ENCODE peak calls at places on chromosomes 1 and 21, in five cellular contexts. K is right lobe of liver, Y is left lung, F is PC-3, D is fibroblast of lung. T is an unnamed sample. For H3K4me1, the result is how much of the 10 kb centered on the place peaks cover.

GRCh38 chr1:10534519-10534918 is 59.8 kb downstream of the PEX14 start:
- DNase-seq in K (no peak), F (no peak), Y (no peak), D (no peak), T (no peak)

GRCh38 chr21:41064325-41064724 is 103.6 kb upstream of the BACE2 start:
- DNase-seq in Y (no peak), D (no peak), K (no peak), F (no peak), T (no peak)

GRCh38 chr1:21344750-21345443 is 54.6 kb upstream of the ECE1 start:
- DNase-seq in D (no peak), K (peak), F (no peak), Y (no peak), T (peak)

GRCh38 chr1:201311356-201312011 is 28.2 kb downstream of the PKP1 start:
- DNase-seq in Y (no peak), K (peak), D (no peak), F (no peak), T (no peak)

GRCh38 chr1:36728051-36728450 is 245.3 kb upstream of the CSF3R start:
- DNase-seq in Y (no peak), F (no peak), D (no peak), K (no peak), T (no peak)

GRCh38 chr1:10969267-10969970 is 43.0 kb upstream of the TARDBP start:
- DNase-seq in F (no peak), Y (no peak), D (no peak), K (no peak), T (no peak)

GRCh38 chr1:91553196-91553595 is 52.5 kb downstream of the CDC7 start:
- DNase-seq in Y (no peak), K (no peak), F (peak), D (peak), T (no peak)

GRCh38 chr21:45381036-45381787 is 23.8 kb upstream of the COL18A1 start:
- DNase-seq in K (peak), F (no peak), Y (peak), D (no peak), T (peak)

GRCh38 chr1:155962599-155963211 is 15.6 kb downstream of the ARHGEF2 start:
- DNase-seq in D (peak), Y (no peak), F (peak), K (no peak), T (peak)

GRCh38 chr1:56223962-56224361 is 355.4 kb downstream of the PLPP3 start:
- DNase-seq in D (no peak), Y (no peak), K (no peak), F (no peak), T (no peak)

GRCh38 chr1:225921734-225922709 is 2.0 kb downstream of the PYCR2 start:
- DNase-seq in Y (no peak), F (peak), K (no peak), D (no peak), T (no peak)

GRCh38 chr1:31372961-31373896 is at the start of gene FABP3:
- DNase-seq in Y (peak), F (peak), D (peak), K (peak), T (peak)

GRCh38 chr1:10341062-10341600 is 57.7 kb upstream of the PGD start:
- DNase-seq in D (no peak), Y (no peak), F (no peak), K (no peak), T (no peak)

GRCh38 chr1:112673589-112674439 is 645 bp upstream of the MOV10 start:
- DNase-seq in F (peak), K (no peak), Y (no peak), D (peak), T (no peak)

GRCh38 chr1:61254629-61255323 is 172.4 kb downstream of the NFIA start:
- DNase-seq in F (peak), K (no peak), Y (no peak), D (peak), T (no peak)

GRCh38 chr1:183404456-183404855 is 13.7 kb downstream of the NMNAT2 start:
- DNase-seq in K (no peak), Y (no peak), D (no peak), F (no peak), T (no peak)

GRCh38 chr1:1534401-1535145 is 5.9 kb downstream of the TMEM240 start:
- DNase-seq in F (no peak), D (no peak), Y (no peak), K (no peak), T (no peak)

GRCh38 chr1:238111521-238111920 is 220.8 kb upstream of the ZP4 start:
- DNase-seq in D (no peak), K (no peak), Y (no peak), F (no peak), T (no peak)

GRCh38 chr21:35303085-35303484 is 254.0 kb upstream of the RUNX1 start:
- DNase-seq in D (peak), K (no peak), F (peak), Y (no peak), T (no peak)

GRCh38 chr21:46633561-46633960 is 1.9 kb upstream of the PRMT2 start:
- DNase-seq in F (no peak), D (no peak), Y (no peak), K (no peak), T (no peak)

GRCh38 chr1:3536395-3536794 is 74.9 kb downstream of the MEGF6 start:
- DNase-seq in Y (no peak), F (no peak), K (no peak), D (no peak), T (no peak)

GRCh38 chr1:245416771-245417170 is 262.0 kb downstream of the KIF26B start:
- DNase-seq in F (no peak), Y (no peak), D (no peak), K (no peak), T (no peak)

GRCh38 chr1:218456449-218456848 is 111.3 kb downstream of the TGFB2 start:
- DNase-seq in Y (no peak), D (no peak), F (no peak), K (no peak), T (no peak)

DNA sequence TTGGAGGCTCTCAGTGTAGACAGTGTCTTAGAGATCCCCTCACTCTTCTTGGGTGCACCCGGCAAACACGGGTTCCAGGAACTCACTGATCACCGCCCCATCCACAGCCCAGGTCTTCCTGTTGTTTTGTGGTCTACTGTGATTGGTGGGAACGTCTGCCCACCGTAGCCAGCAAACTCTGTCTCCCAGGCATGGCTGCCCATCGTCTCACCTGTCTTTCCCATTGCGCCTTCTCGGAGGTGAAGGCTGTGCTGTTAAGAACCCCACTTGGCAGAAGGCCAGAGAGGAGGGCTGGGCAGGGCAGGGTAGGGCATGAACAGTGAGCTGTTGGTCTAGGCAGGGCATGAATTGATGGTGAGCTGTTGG is 14.1 kb upstream of the KCNA2 start:
- DNase-seq in K (no peak), Y (no peak), F (no peak), D (no peak), T (peak)
- H3K4me1 ChIP-seq in K (under half), Y (under half), F (under half), D (under half), T (under half)

GRCh38 chr1:223011230-223011856 is 131.7 kb downstream of the TLR5 start:
- DNase-seq in K (no peak), F (peak), Y (no peak), D (no peak), T (no peak)
- H3K4me3 ChIP-seq in K (peak), F (no peak), Y (no peak), D (no peak), T (no peak)

DNA sequence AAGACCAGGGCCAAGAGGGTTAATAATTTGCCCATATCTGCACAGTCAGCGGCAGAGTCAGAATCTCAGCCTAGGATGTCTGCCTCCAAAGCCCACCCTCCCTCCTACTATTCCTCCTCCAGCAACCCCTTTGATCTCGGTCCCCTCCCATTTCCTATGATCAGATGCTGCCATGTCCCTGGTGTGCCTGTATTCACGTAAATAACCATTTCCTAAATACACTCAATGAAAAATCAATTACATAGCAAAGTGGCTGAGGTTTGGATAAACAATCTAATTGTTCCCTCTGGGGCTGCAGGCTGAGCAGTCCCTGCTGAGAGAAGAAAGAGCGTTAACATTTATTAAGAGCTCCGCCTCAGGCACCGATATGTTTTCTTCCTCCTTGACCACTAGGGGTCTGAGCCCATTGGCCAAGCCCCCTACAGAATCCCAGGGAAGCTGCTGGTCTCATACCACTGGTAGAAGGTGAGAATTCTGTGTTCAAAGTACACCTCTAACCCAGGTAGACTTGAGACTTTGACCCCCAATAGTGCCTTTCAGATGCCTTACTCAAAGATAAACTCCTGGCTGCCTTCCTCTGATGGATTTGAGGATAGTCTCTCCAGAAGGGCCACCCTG is 34.0 kb upstream of the CAMK1G start:
- DNase-seq in F (no peak), Y (no peak), K (no peak), D (no peak), T (no peak)
- TF ChIP-seq CTCF in F (peak), Y (no peak), K (no peak), D (peak), T (no peak)

GRCh38 chr1:59477867-59478266 is 181.0 kb downstream of the FGGY start:
- DNase-seq in Y (no peak), D (no peak), F (no peak), K (no peak), T (no peak)

GRCh38 chr1:59478822-59479221 is 181.9 kb downstream of the FGGY start:
- DNase-seq in F (no peak), D (no peak), K (no peak), Y (no peak), T (no peak)

GRCh38 chr1:59474496-59474895 is 177.6 kb downstream of the FGGY start:
- DNase-seq in K (no peak), F (no peak), Y (no peak), D (no peak), T (no peak)

GRCh38 chr1:59475737-59476136 is 178.8 kb downstream of the FGGY start:
- DNase-seq in F (no peak), D (no peak), Y (no peak), K (no peak), T (no peak)

DNA sequence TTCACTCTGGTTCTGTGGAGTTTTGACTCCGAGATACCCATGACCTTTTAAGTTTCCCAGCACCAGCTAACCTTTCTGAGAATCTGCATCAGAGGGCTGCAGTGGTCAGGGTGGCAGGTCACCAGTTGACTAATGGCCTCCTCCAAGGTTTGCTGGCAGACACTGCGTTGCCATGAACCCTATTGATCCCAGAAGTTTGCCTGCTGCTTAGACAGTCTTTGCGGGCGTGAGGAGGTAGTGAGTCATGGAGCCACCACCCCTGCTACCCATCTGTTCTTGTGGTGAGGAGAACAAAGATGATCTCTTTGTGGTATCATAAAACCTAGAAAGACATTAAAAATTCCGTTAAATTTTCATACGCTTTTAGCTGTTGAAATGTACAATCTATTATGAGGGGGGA is 180.4 kb downstream of the FGGY start:
- DNase-seq in K (no peak), Y (no peak), F (peak), D (peak), T (peak)
- H3K4me1 ChIP-seq in K (under half), Y (under half), F (under half), D (under half), T (under half)

GRCh38 chr1:109924316-109924715 is 13.7 kb downstream of the CSF1 start:
- DNase-seq in F (no peak), K (no peak), Y (no peak), D (no peak), T (no peak)
- H3K4me3 ChIP-seq in F (no peak), K (no peak), Y (no peak), D (no peak), T (no peak)

DNA sequence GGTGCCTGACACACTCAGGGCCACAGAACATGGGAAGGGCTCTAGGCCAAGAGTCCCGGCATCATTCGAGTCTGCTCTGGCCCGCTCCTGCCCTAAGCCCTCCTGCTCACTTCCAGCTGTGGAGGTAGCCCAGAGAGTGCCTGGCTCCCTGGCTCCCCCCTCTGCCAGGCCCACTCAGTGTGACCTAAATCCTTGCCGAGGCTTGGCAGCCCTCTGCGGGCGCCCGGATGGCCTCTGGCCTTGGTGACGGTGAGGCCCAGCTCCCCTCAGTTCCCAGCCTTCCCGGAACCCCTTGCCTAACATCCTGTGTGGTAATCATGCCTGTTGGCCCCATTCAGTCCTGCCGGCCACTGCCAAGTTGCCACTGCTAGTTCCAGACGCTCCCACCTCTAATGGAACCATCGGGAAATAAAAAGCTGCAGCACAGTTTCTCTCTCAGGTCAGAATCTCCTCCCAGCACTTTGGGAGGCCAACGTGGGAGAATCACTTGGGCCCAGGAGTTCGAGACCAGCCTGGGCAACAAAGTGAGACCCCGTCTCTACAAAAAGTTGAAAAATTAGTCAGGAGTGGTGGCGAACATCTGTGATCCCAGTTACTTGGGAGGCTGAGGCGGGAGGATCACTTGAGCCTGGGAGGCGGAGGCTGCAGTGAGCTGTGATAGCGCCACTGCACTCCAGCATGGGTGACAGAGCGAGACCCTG is 1.2 kb upstream of the H6PD start:
- DNase-seq in Y (peak), K (peak), D (peak), F (no peak), T (peak)
- TF ChIP-seq CTCF in Y (no peak), K (peak), D (no peak), F (no peak), T (no peak)

DNA sequence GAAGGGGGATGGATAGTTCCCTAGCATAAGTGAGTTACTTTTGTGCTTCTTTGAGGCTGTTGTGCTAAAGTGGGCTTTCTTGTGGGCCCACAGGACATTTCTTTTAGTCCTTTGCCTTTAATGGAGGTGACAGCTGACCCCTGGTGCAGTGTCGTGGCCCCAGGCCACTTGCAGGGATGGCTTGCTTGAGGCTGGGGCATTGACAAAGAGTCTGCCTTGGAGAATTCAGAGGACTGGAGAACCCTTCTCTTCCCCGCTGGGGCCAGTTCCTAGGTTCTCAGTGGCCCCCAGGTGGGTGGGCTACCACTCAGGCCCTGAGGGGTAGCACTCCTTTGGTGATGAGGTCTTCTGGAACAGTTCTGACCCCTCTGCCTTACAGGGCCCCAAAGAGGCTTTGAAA is 12.8 kb downstream of the ABCG1 start:
- DNase-seq in F (no peak), D (no peak), K (no peak), Y (no peak), T (no peak)
- H3K4me1 ChIP-seq in F (under half), D (under half), K (under half), Y (half or more), T (half or more)

T was measured in mucosa of descending colon.